ENCODE peak calls at places on chromosome 3, in five cellular contexts. K is pancreas; C is upper lobe of right lung; S is GM23248; R is CD8-positive, alpha-beta memory T cell. T is an unnamed sample. For H3K4me1, the result is how much of the 10 kb centered on the place peaks cover.

GRCh38 chr3:71780430-71780829 is 4.5 kb downstream of the PROK2 start:
- DNase-seq in C (no peak), K (no peak), R (no peak), S (no peak), T (no peak)

GRCh38 chr3:154105218-154105975 is 15.8 kb upstream of the ARHGEF26 start:
- DNase-seq in K (no peak), S (peak), R (no peak), C (peak), T (no peak)

GRCh38 chr3:52388933-52389332 is 56.0 kb downstream of the SEMA3G start:
- DNase-seq in K (no peak), S (no peak), C (no peak), R (no peak), T (no peak)

GRCh38 chr3:12613250-12613649 is 50.7 kb downstream of the RAF1 start:
- DNase-seq in S (no peak), K (no peak), C (no peak), R (no peak), T (no peak)

GRCh38 chr3:72031581-72031980 is 246.6 kb upstream of the PROK2 start:
- DNase-seq in S (peak), K (no peak), R (no peak), C (no peak), T (no peak)

GRCh38 chr3:49609815-49610214 is 55.5 kb downstream of the BSN start:
- DNase-seq in C (peak), S (no peak), K (no peak), R (no peak), T (no peak)

GRCh38 chr3:129606522-129607390 is at the start of gene PLXND1:
- DNase-seq in C (peak), K (peak), R (peak), S (peak), T (peak)

GRCh38 chr3:25191703-25192102 is 236.4 kb upstream of the RARB start:
- DNase-seq in R (no peak), K (no peak), S (no peak), C (no peak), T (no peak)

GRCh38 chr3:172847292-172847691 is 96.8 kb downstream of the ECT2 start:
- DNase-seq in C (no peak), S (no peak), K (no peak), R (no peak), T (no peak)

GRCh38 chr3:17258823-17259436 is 374.2 kb downstream of the PLCL2 start:
- DNase-seq in C (no peak), S (peak), R (peak), K (no peak), T (peak)

GRCh38 chr3:135565481-135565880 is 400.0 kb upstream of the PPP2R3A start:
- DNase-seq in S (peak), C (no peak), R (no peak), K (no peak), T (no peak)

GRCh38 chr3:13484861-13485590 is 4.9 kb downstream of the HDAC11 start:
- DNase-seq in C (peak), S (no peak), K (peak), R (no peak), T (peak)

GRCh38 chr3:157626817-157627216 is 123.6 kb upstream of the VEPH1 start:
- DNase-seq in C (no peak), K (no peak), R (no peak), S (no peak), T (no peak)

GRCh38 chr3:186331043-186331442 is 31.0 kb downstream of the DGKG start:
- DNase-seq in C (no peak), K (no peak), R (no peak), S (no peak), T (no peak)

GRCh38 chr3:152121292-152121654 is 147.5 kb upstream of the MBNL1 start:
- DNase-seq in S (peak), K (no peak), C (no peak), R (no peak), T (no peak)

GRCh38 chr3:114569186-114569585 is 275.4 kb downstream of the TIGIT start:
- DNase-seq in C (no peak), R (no peak), S (no peak), K (no peak), T (no peak)

GRCh38 chr3:162390891-162391290 is 894.3 kb downstream of the OTOL1 start:
- DNase-seq in R (no peak), S (peak), K (no peak), C (no peak), T (no peak)

GRCh38 chr3:52121459-52121795 is 32.8 kb downstream of the POC1A start:
- DNase-seq in R (no peak), S (no peak), C (no peak), K (no peak), T (no peak)

GRCh38 chr3:38489766-38490165 is 6.4 kb upstream of the EXOG start:
- DNase-seq in C (no peak), R (no peak), S (no peak), K (no peak), T (no peak)

GRCh38 chr3:40213556-40213955 is 96.0 kb upstream of the EIF1B start:
- DNase-seq in R (no peak), K (no peak), S (no peak), C (no peak), T (no peak)

GRCh38 chr3:193816656-193817311 is 223.8 kb downstream of the OPA1 start:
- DNase-seq in R (no peak), S (peak), C (no peak), K (peak), T (no peak)

GRCh38 chr3:46988616-46989015 is 9.2 kb downstream of the NBEAL2 start:
- DNase-seq in K (no peak), S (no peak), C (no peak), R (no peak), T (no peak)
- H3K4me1 ChIP-seq in K (under half), S (under half), C (half or more), R (half or more), T (half or more)

GRCh38 chr3:46929324-46929723 is 47.2 kb downstream of the CCDC12 start:
- DNase-seq in R (no peak), K (peak), S (no peak), C (peak), T (no peak)
- H3K4me1 ChIP-seq in R (half or more), K (half or more), S (under half), C (half or more), T (under half)

GRCh38 chr3:141949972-141950371 is 73.5 kb downstream of the ATP1B3 start:
- DNase-seq in C (no peak), R (no peak), S (no peak), K (no peak), T (no peak)

GRCh38 chr3:141941093-141941492 is 64.7 kb downstream of the ATP1B3 start:
- DNase-seq in S (no peak), R (no peak), K (no peak), C (no peak), T (no peak)

GRCh38 chr3:141949394-141949793 is 73.0 kb downstream of the ATP1B3 start:
- DNase-seq in K (no peak), S (no peak), R (no peak), C (no peak), T (no peak)

GRCh38 chr3:141942006-141942405 is 65.6 kb downstream of the ATP1B3 start:
- DNase-seq in R (no peak), C (no peak), S (no peak), K (no peak), T (no peak)

DNA sequence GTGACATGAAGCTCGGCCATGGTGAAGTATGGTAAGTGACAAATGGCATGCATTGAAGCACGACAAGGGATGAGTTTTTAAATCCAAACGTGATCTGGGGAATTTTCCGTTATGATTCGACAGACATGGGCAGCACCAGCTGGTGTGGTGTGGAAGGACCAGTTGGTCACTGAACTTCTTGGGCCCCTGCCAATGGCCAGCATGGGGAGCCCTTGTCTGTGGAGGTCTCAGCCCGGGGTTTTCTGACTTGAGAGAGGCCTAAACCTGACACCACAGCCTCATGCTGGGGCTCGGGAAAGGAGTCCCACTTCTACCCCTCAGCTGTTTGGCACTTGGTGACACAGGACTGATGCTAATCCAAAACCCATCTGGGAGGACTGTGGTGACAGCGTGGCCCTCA is 69.3 kb downstream of the ATP1B3 start:
- DNase-seq in R (no peak), S (no peak), K (no peak), C (no peak), T (no peak)
- H3K4me1 ChIP-seq in R (under half), S (under half), K (under half), C (under half), T (under half)

DNA sequence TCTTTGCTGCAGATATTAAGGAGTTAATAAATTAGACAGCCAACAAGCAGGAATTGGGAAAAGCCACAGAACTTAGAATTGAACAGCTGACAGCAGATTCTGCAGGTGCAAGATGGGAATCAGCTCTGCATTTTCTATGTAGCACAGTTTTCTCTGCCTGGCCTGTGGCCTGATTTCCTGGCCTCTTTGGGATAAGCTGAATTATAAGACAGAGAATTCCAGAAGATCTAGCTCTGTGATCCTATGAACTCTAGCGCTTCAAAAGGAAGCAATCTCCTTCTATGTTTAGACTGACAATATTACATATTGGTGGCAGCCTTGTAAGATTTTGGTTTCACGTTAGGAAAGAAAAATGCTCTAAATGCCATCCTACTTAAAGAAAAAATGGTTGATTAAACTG is 24.0 kb upstream of the SOX2 start:
- DNase-seq in K (no peak), C (no peak), R (no peak), S (no peak), T (no peak)
- H3K4me1 ChIP-seq in K (under half), C (under half), R (under half), S (under half), T (under half)

GRCh38 chr3:33808559-33808958 is 10.1 kb downstream of the PDCD6IP start:
- DNase-seq in S (peak), R (no peak), C (no peak), K (no peak), T (no peak)
- H3K4me1 ChIP-seq in S (under half), R (under half), C (under half), K (under half), T (under half)

GRCh38 chr3:125057186-125057850 is 1.5 kb upstream of the HEG1 start:
- DNase-seq in K (no peak), S (peak), C (no peak), R (no peak), T (no peak)
- H3K4me1 ChIP-seq in K (under half), S (half or more), C (half or more), R (under half), T (under half)

GRCh38 chr3:73623996-73624362 is 762 bp downstream of the PDZRN3 start:
- DNase-seq in K (peak), S (peak), R (no peak), C (no peak), T (no peak)

GRCh38 chr3:73623316-73623715 is 1.4 kb downstream of the PDZRN3 start:
- DNase-seq in K (no peak), S (peak), R (no peak), C (no peak), T (no peak)

GRCh38 chr3:73622135-73622534 is 2.6 kb downstream of the PDZRN3 start:
- DNase-seq in R (no peak), S (peak), C (peak), K (peak), T (no peak)

GRCh38 chr3:73625124-73625665 is 454 bp upstream of the PDZRN3 start:
- DNase-seq in R (no peak), S (peak), C (no peak), K (peak), T (no peak)

DNA sequence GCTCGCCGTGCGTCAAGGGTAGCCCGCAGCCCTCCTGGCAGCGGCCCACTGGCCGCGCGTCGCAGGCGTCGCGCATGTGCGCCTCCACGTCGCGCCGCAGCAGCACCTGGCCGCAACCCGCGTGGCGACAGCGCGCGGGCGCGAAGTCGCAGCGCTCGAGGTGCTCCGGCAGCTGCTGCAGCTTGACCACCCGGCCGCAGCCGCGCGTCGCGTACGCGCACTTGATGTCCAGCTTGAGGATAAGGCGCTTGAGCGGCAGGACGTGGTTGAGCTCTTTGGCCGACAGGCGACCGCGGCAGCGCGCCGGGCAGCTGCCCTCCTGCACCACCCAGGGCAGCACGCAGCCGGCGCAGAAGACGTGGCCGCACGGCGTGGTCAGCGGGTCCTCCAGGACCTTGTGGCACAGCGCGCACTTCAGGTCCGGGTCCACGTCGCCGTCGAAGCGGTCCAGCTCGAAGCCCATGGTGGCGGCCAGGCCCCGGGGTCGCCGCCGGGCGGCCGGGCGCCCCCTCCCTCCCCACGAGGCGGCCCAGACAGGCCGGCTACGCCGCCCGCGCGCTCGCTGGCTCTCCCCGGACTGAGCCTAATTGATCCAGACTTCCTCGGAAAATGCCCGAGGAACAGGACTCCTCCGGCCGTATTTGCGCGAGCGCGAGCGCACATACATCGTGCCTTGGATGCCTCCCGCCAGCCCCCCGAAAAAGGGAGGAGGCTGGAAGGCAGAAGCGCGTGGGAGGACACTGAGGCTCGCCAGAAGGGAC is at the start of gene PDZRN3:
- DNase-seq in S (peak), C (peak), K (peak), R (no peak), T (no peak)
- H3K4me1 ChIP-seq in S (under half), C (under half), K (under half), R (under half), T (under half)

DNA sequence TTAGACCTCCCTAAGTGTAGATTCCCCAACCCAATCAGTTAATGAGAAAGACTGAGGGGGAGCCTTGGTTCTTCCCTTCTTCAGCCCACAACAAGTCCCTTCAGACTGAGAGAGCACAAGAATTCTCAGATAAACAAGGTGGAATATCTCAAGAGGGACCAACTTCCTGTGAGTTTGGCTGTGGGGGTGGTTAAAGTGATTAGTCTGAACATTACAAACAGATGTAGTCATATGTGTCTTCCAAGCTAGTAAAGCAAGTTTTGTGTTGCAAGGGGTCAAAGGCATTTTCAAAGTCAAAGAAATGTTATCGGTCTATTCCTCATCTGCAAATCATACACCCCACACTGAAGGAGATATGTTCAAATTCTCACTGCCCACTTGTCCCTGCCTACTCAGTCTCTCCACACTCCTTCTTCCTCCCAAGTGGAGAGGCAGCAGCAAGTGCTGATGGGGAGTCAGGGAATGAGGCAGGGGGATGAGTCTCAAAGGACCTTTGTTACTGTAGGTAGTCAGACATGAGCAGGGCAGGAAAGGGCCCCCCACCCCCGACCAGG is 242.6 kb downstream of the FAM43A start:
- DNase-seq in R (no peak), S (peak), K (no peak), C (no peak), T (no peak)
- H3K4me1 ChIP-seq in R (under half), S (under half), K (under half), C (under half), T (under half)

DNA sequence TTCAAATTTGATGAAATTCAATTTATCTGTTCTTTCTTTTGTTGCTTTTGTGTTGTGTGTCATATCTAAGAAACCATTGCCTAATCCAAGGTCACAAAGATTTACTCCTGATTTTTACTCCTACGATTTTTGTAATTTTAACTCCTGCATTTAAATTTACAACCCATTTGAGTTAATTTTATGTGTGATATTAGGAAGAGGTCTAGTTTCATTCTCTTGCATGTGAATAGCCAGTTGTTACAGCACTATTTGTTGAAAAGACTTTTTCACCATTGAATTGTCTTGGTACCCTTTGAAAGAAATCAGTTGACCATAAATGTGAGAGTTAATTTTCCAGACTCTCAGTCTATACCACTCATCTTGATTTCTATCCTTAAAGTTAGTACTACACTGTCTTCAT is 23.9 kb downstream of the CRTAP start:
- DNase-seq in S (no peak), R (no peak), C (no peak), K (no peak), T (no peak)
- H3K4me1 ChIP-seq in S (under half), R (under half), C (under half), K (under half), T (under half)